ENCODE peak calls at places on chromosomes 11 and 22, in eight cellular contexts. W, X, R, H, M, S, B and V are unnamed samples. For H3K27me3 and H3K36me3, the result is how much of the 10 kb centered on the place peaks cover.

GRCh38 chr11:330307-330693 is 9.6 kb upstream of the IFITM3 start:
- DNase-seq in W (no peak), X (no peak), R (no peak), H (no peak), M (no peak), S (no peak), B (no peak), V (no peak)

GRCh38 chr11:116964269-116964668 is 126.8 kb upstream of the APOA1 start:
- DNase-seq in W (no peak), X (no peak), R (no peak), H (no peak), M (no peak), S (no peak), B (no peak), V (no peak)

GRCh38 chr22:48090332-48090672 is 1327.9 kb downstream of the TBC1D22A start:
- DNase-seq in W (no peak), X (no peak), R (no peak), H (no peak), M (no peak), S (no peak), B (no peak), V (no peak)

GRCh38 chr11:117916956-117917355 is 12.2 kb downstream of the TMPRSS13 start:
- DNase-seq in W (no peak), X (no peak), R (no peak), H (no peak), M (no peak), S (no peak), B (no peak), V (no peak)

GRCh38 chr22:50498322-50498861 is 9.1 kb downstream of the LMF2 start:
- DNase-seq in W (peak), X (peak), R (peak), H (peak), M (peak), S (peak), B (peak), V (peak)

GRCh38 chr11:77374108-77374507 is 72.6 kb upstream of the GDPD4 start:
- DNase-seq in W (peak), X (no peak), R (no peak), H (no peak), M (no peak), S (no peak), B (no peak), V (no peak)

GRCh38 chr11:12289667-12290476 is 87.5 kb upstream of the PARVA start:
- DNase-seq in W (no peak), X (no peak), R (no peak), H (no peak), M (no peak), S (no peak), B (peak), V (no peak)

GRCh38 chr11:71543866-71544265 is 4.4 kb upstream of the KRTAP5-9 start:
- DNase-seq in W (no peak), X (no peak), R (no peak), H (no peak), M (peak), S (no peak), B (no peak), V (no peak)

GRCh38 chr11:132395434-132395833 is 1025.0 kb downstream of the NTM start:
- DNase-seq in W (no peak), X (no peak), R (no peak), H (no peak), M (no peak), S (no peak), B (no peak), V (no peak)

GRCh38 chr22:30866216-30866615 is 102.4 kb downstream of the MORC2 start:
- DNase-seq in W (no peak), X (no peak), R (no peak), H (no peak), M (no peak), S (no peak), B (no peak), V (no peak)

GRCh38 chr11:78666675-78667129 is 92.0 kb upstream of the NARS2 start:
- DNase-seq in W (no peak), X (no peak), R (no peak), H (no peak), M (no peak), S (no peak), B (no peak), V (no peak)

GRCh38 chr11:70077411-70078094 is 564 bp upstream of the ANO1 start:
- DNase-seq in W (no peak), X (no peak), R (no peak), H (no peak), M (no peak), S (no peak), B (no peak), V (peak)

GRCh38 chr11:76861490-76861953 is 804 bp downstream of the ACER3 start:
- DNase-seq in W (peak), X (no peak), R (no peak), H (peak), M (no peak), S (no peak), B (no peak), V (no peak)

GRCh38 chr11:76793391-76793811 is 10.2 kb downstream of the TSKU start:
- DNase-seq in W (no peak), X (peak), R (no peak), H (peak), M (no peak), S (no peak), B (peak), V (peak)

GRCh38 chr11:111565111-111565720 is 24.7 kb downstream of the LAYN start:
- DNase-seq in W (peak), X (peak), R (peak), H (peak), M (peak), S (peak), B (peak), V (peak)

GRCh38 chr11:1854949-1855885 is 2.3 kb downstream of the LSP1 start:
- DNase-seq in W (no peak), X (no peak), R (no peak), H (no peak), M (no peak), S (no peak), B (no peak), V (no peak)

GRCh38 chr11:725624-726202 is 19.7 kb downstream of the EPS8L2 start:
- DNase-seq in W (no peak), X (no peak), R (no peak), H (peak), M (no peak), S (no peak), B (no peak), V (peak)

GRCh38 chr22:39130892-39131855 is 21.3 kb downstream of the CBX7 start:
- DNase-seq in W (no peak), X (peak), R (peak), H (peak), M (peak), S (no peak), B (no peak), V (peak)

GRCh38 chr11:3609416-3610265 is 32.2 kb downstream of the ART5 start:
- DNase-seq in W (peak), X (peak), R (peak), H (peak), M (peak), S (peak), B (no peak), V (peak)

GRCh38 chr11:134545521-134545920 is 133.5 kb upstream of the B3GAT1 start:
- DNase-seq in W (no peak), X (no peak), R (no peak), H (no peak), M (no peak), S (no peak), B (no peak), V (no peak)

GRCh38 chr22:19754701-19755144 is 5.9 kb upstream of the TBX1 start:
- DNase-seq in W (no peak), X (no peak), R (no peak), H (no peak), M (no peak), S (no peak), B (no peak), V (no peak)

GRCh38 chr22:19755145-19755710 is 5.3 kb upstream of the TBX1 start:
- DNase-seq in W (no peak), X (no peak), R (no peak), H (peak), M (no peak), S (no peak), B (no peak), V (peak)

GRCh38 chr22:19753090-19753842 is 7.3 kb upstream of the TBX1 start:
- DNase-seq in W (no peak), X (no peak), R (no peak), H (no peak), M (no peak), S (no peak), B (no peak), V (peak)

GRCh38 chr22:19755722-19756287 is 4.8 kb upstream of the TBX1 start:
- DNase-seq in W (no peak), X (no peak), R (no peak), H (no peak), M (no peak), S (no peak), B (no peak), V (peak)

GRCh38 chr22:19753996-19754700 is 6.4 kb upstream of the TBX1 start:
- DNase-seq in W (no peak), X (no peak), R (no peak), H (no peak), M (no peak), S (no peak), B (no peak), V (no peak)
- H3K27me3 ChIP-seq in W (under half), X (half or more), R (half or more), H (half or more), M (under half), S (under half), B (under half), V (half or more)

GRCh38 chr11:28104984-28105383 is 3.0 kb downstream of the KIF18A start:
- DNase-seq in W (no peak), X (no peak), R (no peak), H (no peak), M (no peak), S (no peak), B (no peak), V (no peak)
- H3K4me3 ChIP-seq in W (no peak), X (no peak), R (no peak), H (no peak), M (no peak), S (no peak), B (no peak), V (no peak)

GRCh38 chr11:62151737-62152102 is 27.9 kb downstream of the INCENP start:
- DNase-seq in W (no peak), X (no peak), R (no peak), H (no peak), M (no peak), S (no peak), B (peak), V (no peak)

GRCh38 chr11:62149986-62150886 is 26.4 kb downstream of the INCENP start:
- DNase-seq in W (no peak), X (no peak), R (no peak), H (no peak), M (no peak), S (no peak), B (peak), V (no peak)

GRCh38 chr11:62153087-62153395 is 29.2 kb downstream of the INCENP start:
- DNase-seq in W (no peak), X (no peak), R (no peak), H (no peak), M (no peak), S (no peak), B (no peak), V (no peak)

GRCh38 chr11:62152245-62153086 is 28.7 kb downstream of the INCENP start:
- DNase-seq in W (no peak), X (no peak), R (no peak), H (no peak), M (no peak), S (no peak), B (peak), V (no peak)

GRCh38 chr11:62150887-62151736 is 27.3 kb downstream of the INCENP start:
- DNase-seq in W (no peak), X (no peak), R (no peak), H (no peak), M (no peak), S (no peak), B (peak), V (no peak)
- H3K36me3 ChIP-seq in W (under half), X (half or more), R (under half), H (under half), M (under half), S (under half), B (half or more), V (under half)

GRCh38 chr22:22079404-22080148 is 97.0 kb upstream of the TOP3B start:
- DNase-seq in W (no peak), X (no peak), R (no peak), H (no peak), M (no peak), S (no peak), B (no peak), V (no peak)
- H3K27me3 ChIP-seq in W (under half), X (under half), R (half or more), H (half or more), M (under half), S (under half), B (under half), V (half or more)

GRCh38 chr11:66017354-66017753 is 5.5 kb downstream of the CST6 start:
- DNase-seq in W (no peak), X (no peak), R (no peak), H (no peak), M (no peak), S (no peak), B (no peak), V (no peak)
- H3K4me3 ChIP-seq in W (no peak), X (no peak), R (no peak), H (no peak), M (no peak), S (no peak), B (no peak), V (no peak)

DNA sequence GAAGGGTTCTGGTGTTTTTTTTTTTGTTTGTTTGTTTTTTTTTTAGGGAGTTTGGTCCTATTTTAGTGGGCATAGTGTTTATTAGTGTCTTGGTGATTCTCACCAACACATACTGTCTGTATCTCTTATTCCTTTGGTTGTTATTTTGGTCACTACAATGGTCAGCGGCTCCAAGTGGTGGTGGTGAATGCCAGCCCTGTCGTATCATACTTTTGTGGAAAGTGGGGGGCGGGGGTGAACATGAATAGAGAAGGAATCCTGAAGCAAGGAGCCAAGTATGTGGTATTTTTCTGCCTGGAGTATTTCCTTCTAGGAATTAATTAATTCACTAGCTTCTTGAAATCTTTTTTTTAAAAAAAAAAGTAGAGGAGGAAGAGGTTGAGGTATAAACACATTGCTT is 79.6 kb downstream of the GRK3 start:
- DNase-seq in W (no peak), X (no peak), R (no peak), H (no peak), M (no peak), S (no peak), B (no peak), V (no peak)
- H3K36me3 ChIP-seq in W (under half), X (under half), R (under half), H (under half), M (under half), S (under half), B (under half), V (under half)

GRCh38 chr11:92227233-92227593 is 2.6 kb downstream of the FAT3 start:
- DNase-seq in W (no peak), X (peak), R (no peak), H (peak), M (no peak), S (no peak), B (no peak), V (peak)
- H3K27me3 ChIP-seq in W (under half), X (under half), R (under half), H (under half), M (under half), S (under half), B (under half), V (under half)